ENCODE peak calls at places on chromosomes 2 and 18, in six cellular contexts. F is activated CD4-positive, alpha-beta T cell treated with anti-CD3 and anti-CD28 coated beads, Interleukin-2, amount 50 U/mL, for 24 hours; S is EH; T is AG08396; D is A549; O is NCI-H1105 treated with DMSO at 0.1 percent for 48 hours. V is an unnamed sample.

GRCh38 chr2:150296795-150297546 is 190.5 kb downstream of the RND3 start:
- DNase-seq in F (no peak), S (peak), T (no peak), D (no peak), O (peak), V (no peak)

GRCh38 chr2:12555012-12555645 is 161.6 kb upstream of the TRIB2 start:
- DNase-seq in F (peak), S (peak), T (peak), D (no peak), O (no peak), V (no peak)

GRCh38 chr18:55547705-55548056 is 40.3 kb downstream of the TCF4 start:
- DNase-seq in F (no peak), S (no peak), T (no peak), D (no peak), O (no peak), V (no peak)

GRCh38 chr2:66684289-66684688 is 249.4 kb downstream of the MEIS1 start:
- DNase-seq in F (no peak), S (no peak), T (no peak), D (no peak), O (no peak), V (no peak)

GRCh38 chr2:102891261-102891660 is 129.4 kb downstream of the TMEM182 start:
- DNase-seq in F (no peak), S (no peak), T (no peak), D (no peak), O (no peak), V (no peak)

GRCh38 chr2:128446866-128447537 is 128.3 kb upstream of the HS6ST1 start:
- DNase-seq in F (no peak), S (no peak), T (no peak), D (no peak), O (no peak), V (no peak)

GRCh38 chr2:28165087-28165652 is 227.5 kb upstream of the FOSL2 start:
- DNase-seq in F (no peak), S (peak), T (no peak), D (no peak), O (no peak), V (no peak)

GRCh38 chr2:46335404-46335965 is 38.3 kb downstream of the EPAS1 start:
- DNase-seq in F (no peak), S (peak), T (peak), D (peak), O (no peak), V (peak)

GRCh38 chr2:235765181-235765820 is 271.5 kb downstream of the AGAP1 start:
- DNase-seq in F (no peak), S (peak), T (peak), D (peak), O (no peak), V (peak)

GRCh38 chr2:46034535-46034934 is 262.7 kb upstream of the EPAS1 start:
- DNase-seq in F (no peak), S (peak), T (no peak), D (no peak), O (no peak), V (no peak)

V was measured in upper lobe of left lung.